ENCODE peak calls at places on chromosomes 4 and X, in seven cellular contexts. C is IMR-90, F is Peyer's patch, S is foreskin fibroblast, I is astrocyte of the spinal cord, G is endothelial cell, Z is HepG2. B is an unnamed sample.

GRCh38 chrX:153441296-153441695 is 4.6 kb downstream of the TREX2 start:
- DNase-seq in C (no peak), F (no peak), S (no peak), I (no peak), G (no peak), Z (no peak), B (no peak)

GRCh38 chr4:15779336-15779735 is 1.2 kb downstream of the CD38 start:
- DNase-seq in C (peak; percentile 53), F (peak; percentile 42), S (peak; percentile 51), I (peak; percentile 51), G (peak; percentile 30), Z (peak; percentile 46), B (no peak)

GRCh38 chr4:85603437-85604336 is 128.7 kb downstream of the ARHGAP24 start:
- DNase-seq in C (no peak), F (no peak), S (peak; percentile 41), I (peak; percentile 19), G (no peak), Z (no peak), B (peak; percentile 6)

GRCh38 chr4:6180841-6181631 is 19.3 kb downstream of the JAKMIP1 start:
- DNase-seq in C (no peak), F (peak; percentile 18), S (no peak), I (no peak), G (no peak), Z (no peak), B (peak; percentile 66)

GRCh38 chr4:89753601-89754066 is 83.3 kb downstream of the SNCA start:
- DNase-seq in C (peak; percentile 95), F (no peak), S (peak; percentile 91), I (peak; percentile 94), G (no peak), Z (peak; percentile 30), B (no peak)

GRCh38 chr4:115360441-115360840 is 247.0 kb upstream of the NDST4 start:
- DNase-seq in C (no peak), F (no peak), S (peak; percentile 28), I (peak; percentile 42), G (no peak), Z (no peak), B (no peak)

GRCh38 chr4:18934197-18934596 is 912.6 kb upstream of the LCORL start:
- DNase-seq in C (no peak), F (no peak), S (no peak), I (no peak), G (no peak), Z (no peak), B (no peak)

GRCh38 chrX:117713411-117713810 is 403.2 kb downstream of the KLHL13 start:
- DNase-seq in C (no peak), F (no peak), S (no peak), I (no peak), G (no peak), Z (peak; percentile 35), B (no peak)

GRCh38 chr4:147198411-147199051 is 252.9 kb upstream of the TTC29 start:
- DNase-seq in C (peak; percentile 41), F (no peak), S (no peak), I (no peak), G (no peak), Z (no peak), B (no peak)

GRCh38 chr4:88255111-88255510 is 29.2 kb downstream of the PPM1K start:
- DNase-seq in C (no peak), F (no peak), S (no peak), I (no peak), G (no peak), Z (no peak), B (no peak)

GRCh38 chr4:3318561-3319021 is 25.8 kb downstream of the RGS12 start:
- DNase-seq in C (no peak), F (no peak), S (no peak), I (no peak), G (peak; percentile 60), Z (no peak), B (no peak)
- TF ChIP-seq CTCF in C (peak; percentile 15), F (no peak), S (no peak), I (peak; percentile 24), G (peak; percentile 39), Z (peak; percentile 48), B (peak; percentile 16)

DNA sequence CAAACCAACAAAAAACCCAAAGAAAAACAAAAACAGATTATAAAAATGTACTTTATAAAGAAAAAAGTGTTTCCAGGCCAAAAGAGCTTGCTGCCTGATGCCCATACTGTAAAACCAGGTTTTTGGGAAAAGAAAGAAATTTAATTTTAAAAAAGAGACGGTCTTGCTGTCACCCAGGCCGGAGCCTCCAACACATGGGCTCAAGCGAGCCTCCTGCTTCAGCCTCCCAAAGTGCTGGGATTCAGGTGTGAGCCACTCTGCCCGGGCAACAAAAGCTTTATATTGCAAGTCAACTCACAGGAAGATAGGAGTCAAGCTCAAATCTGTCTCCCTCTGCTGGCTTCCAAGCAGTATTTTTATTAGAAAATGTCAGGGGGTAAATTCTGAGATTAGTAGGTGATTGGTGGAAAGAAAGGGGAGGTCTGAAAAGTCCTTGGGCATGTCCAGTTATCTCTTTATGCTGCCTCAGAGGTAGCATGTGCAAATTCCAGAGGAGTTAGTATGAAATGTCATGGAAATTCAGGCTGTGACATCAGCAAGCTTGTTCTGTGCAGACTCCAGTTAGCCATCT is 39.4 kb downstream of the MGST2 start:
- DNase-seq in C (peak; percentile 42), F (no peak), S (no peak), I (no peak), G (no peak), Z (peak; percentile 44), B (no peak)
- TF ChIP-seq CTCF in C (no peak), F (no peak), S (no peak), I (no peak), G (peak; percentile 58), Z (peak; percentile 32), B (no peak)

GRCh38 chrX:135191838-135192237 is 20.6 kb upstream of the CT55 start:
- DNase-seq in C (no peak), F (no peak), S (no peak), I (no peak), G (no peak), Z (no peak), B (no peak)

DNA sequence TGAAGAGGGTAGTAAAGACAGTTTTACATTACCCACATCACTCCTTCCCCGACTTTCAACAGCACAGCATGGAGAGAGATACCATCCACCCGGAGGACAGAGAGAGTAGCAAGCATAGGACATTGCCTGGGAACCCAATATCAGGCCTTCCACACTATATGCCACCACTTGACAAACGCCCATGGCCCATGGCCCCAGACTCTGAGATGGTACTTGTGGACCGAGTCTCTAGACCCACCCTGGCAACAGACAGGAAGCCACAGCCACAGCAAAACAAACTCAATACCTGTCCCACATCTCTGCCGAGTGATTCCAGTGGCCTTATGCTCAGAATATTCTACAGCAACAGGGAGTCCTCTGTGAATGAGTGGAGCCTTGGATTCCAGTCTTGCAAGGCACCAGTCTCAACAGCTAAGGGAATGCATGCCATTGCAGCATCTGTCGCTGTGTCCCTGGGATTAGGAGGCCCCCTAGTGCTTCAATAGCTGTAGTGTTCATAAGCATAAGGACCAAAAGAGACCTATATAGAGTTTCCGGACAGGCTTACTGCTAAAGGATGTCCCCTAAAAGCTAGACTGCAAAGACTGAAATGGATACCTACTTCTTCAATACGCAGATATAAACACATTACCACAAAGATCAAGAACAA is 14.7 kb upstream of the CT55 start:
- DNase-seq in C (peak; percentile 46), F (no peak), S (peak; percentile 12), I (peak; percentile 33), G (peak; percentile 38), Z (peak; percentile 36), B (peak; percentile 63)
- TF ChIP-seq CTCF in C (peak; percentile 51), F (peak; percentile 24), S (peak; percentile 48), I (peak; percentile 47), G (peak; percentile 35), Z (peak; percentile 69), B (peak; percentile 65)

DNA sequence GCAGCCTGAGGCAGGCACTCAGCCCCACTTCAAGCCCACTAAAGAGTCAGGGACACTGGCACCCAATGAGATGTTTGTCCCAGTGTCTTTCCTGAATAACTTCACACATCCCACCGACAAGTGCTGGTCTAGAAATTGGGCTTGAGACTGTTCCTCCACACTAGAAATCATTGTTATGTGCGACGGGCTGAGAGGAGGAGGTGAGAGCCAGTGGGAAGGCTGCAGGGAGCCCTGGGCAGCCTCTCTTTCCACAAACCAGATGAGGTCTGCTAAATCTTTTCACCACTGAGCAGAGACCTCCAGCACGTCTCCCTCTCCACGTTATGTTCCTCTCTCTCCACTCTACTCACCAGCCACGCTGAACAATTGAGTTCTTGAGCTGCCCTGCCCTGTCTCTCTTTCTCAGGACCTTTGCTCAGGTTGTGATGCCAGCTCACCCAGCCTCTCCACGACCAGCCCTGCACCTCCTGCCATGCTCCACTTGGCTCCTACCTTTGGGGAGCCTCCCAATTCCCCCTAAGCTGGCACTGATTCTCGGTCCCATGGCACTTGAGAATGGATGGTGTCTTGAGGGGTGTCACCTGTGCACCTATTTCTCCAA is 8.4 kb downstream of the SCD5 start:
- DNase-seq in C (no peak), F (no peak), S (no peak), I (no peak), G (no peak), Z (no peak), B (no peak)
- TF ChIP-seq CTCF in C (no peak), F (no peak), S (no peak), I (no peak), G (no peak), Z (no peak), B (no peak)

DNA sequence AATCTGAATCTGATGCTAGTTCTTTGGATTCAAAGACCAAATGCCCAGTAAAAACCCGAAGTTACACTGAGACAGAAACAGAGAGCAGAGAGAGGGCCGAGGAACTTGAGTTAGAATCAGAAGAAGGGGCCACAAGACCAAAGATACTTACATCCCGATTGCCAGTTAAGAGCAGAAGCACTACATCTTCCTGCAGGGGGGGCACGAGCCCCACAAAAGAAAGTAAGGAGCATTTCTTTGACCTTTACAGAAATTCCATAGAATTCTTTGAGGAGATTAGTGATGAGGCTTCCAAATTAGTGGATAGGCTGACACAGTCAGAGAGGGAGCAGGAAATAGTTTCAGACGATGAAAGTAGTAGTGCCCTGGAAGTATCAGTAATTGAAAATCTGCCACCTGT is 309.3 kb downstream of the ANK2 start:
- DNase-seq in C (no peak), F (no peak), S (no peak), I (no peak), G (no peak), Z (no peak), B (no peak)
- TF ChIP-seq CTCF in C (peak; percentile 24), F (no peak), S (no peak), I (peak; percentile 10), G (no peak), Z (peak; percentile 17), B (no peak)

DNA sequence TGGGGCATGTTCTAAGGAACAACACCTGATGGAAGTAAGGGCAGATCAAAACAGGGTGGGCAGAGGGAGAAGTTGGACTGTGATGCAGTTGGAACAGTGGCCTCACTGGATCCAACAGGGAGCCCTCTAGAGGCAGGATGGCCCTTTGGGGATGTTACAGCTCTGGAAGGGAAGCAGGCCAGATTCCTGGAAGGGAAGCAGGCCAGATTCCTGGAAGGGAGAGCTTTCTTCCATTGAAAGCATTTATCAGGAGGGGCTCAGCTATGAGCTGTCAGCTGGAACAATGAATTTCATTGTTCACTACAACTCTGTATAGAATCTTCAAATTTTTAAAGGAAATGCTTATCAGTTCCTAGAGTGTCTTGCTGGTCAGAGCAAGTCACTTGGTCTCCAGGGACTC is 17.7 kb downstream of the IL15 start:
- DNase-seq in C (peak; percentile 47), F (no peak), S (no peak), I (peak; percentile 25), G (peak; percentile 70), Z (no peak), B (no peak)
- TF ChIP-seq CTCF in C (peak; percentile 40), F (peak; percentile 20), S (peak; percentile 40), I (peak; percentile 54), G (no peak), Z (peak; percentile 64), B (peak; percentile 24)

B was measured in GM13977.